ENCODE peak calls at places on chromosomes 16 and 17, in four cellular contexts. X, D, S and N are unnamed samples.

GRCh38 chr16:81431554-81432353 is 12.9 kb upstream of the CMIP start:
- DNase-seq in X (no peak), D (no peak), S (peak; percentile 75), N (no peak)

GRCh38 chr16:81499576-81500380 is 55.2 kb downstream of the CMIP start:
- DNase-seq in S (no peak), X (no peak), D (no peak), N (no peak)

GRCh38 chr17:83160443-83161297 is 81.3 kb downstream of the METRNL start:
- DNase-seq in S (peak; percentile 52), X (no peak), D (no peak), N (peak; percentile 76)

GRCh38 chr17:52384695-52385094 is 226.2 kb upstream of the CA10 start:
- DNase-seq in S (no peak), D (no peak), X (no peak), N (no peak)

GRCh38 chr16:19021747-19022146 is 38.0 kb downstream of the TMC7 start:
- DNase-seq in S (no peak), X (no peak), D (no peak), N (no peak)

GRCh38 chr17:31152271-31152670 is 57.5 kb downstream of the NF1 start:
- DNase-seq in X (no peak), D (no peak), S (no peak), N (no peak)

GRCh38 chr17:50721194-50722010 is 2.0 kb downstream of the LUC7L3 start:
- DNase-seq in X (no peak), S (no peak), D (no peak), N (no peak)

GRCh38 chr16:85989376-85989775 is 90.4 kb downstream of the IRF8 start:
- DNase-seq in D (no peak), X (no peak), S (peak; percentile 20), N (no peak)

GRCh38 chr17:231966-232807 is 50.7 kb upstream of the DOC2B start:
- DNase-seq in D (no peak), X (peak; percentile 7), S (peak; percentile 50), N (peak; percentile 74)

GRCh38 chr16:85326113-85326793 is 214.0 kb upstream of the CIBAR2 start:
- DNase-seq in D (no peak), X (no peak), S (no peak), N (no peak)

GRCh38 chr17:40182606-40183005 is 5.3 kb downstream of the RAPGEFL1 start:
- DNase-seq in X (no peak), S (no peak), D (no peak), N (no peak)

GRCh38 chr16:80058236-80058635 is 457.7 kb upstream of the MAF start:
- DNase-seq in D (peak; percentile 25), X (peak; percentile 86), S (peak; percentile 70), N (peak; percentile 90)

GRCh38 chr16:16009396-16009795 is 60.0 kb downstream of the ABCC1 start:
- DNase-seq in S (no peak), D (peak; percentile 50), X (no peak), N (no peak)

GRCh38 chr17:33949100-33949499 is 306.0 kb upstream of the CCL2 start:
- DNase-seq in S (no peak), X (no peak), D (no peak), N (peak; percentile 42)

GRCh38 chr17:70137451-70138230 is 31.7 kb upstream of the KCNJ2 start:
- DNase-seq in S (peak; percentile 74), X (peak; percentile 41), D (peak; percentile 53), N (peak; percentile 83)

GRCh38 chr17:52143536-52143935 is 15.0 kb downstream of the CA10 start:
- DNase-seq in S (no peak), X (no peak), D (no peak), N (no peak)

GRCh38 chr17:17081304-17081940 is 39.2 kb downstream of the MPRIP start:
- DNase-seq in S (no peak), D (no peak), X (no peak), N (peak; percentile 70)

GRCh38 chr17:1153795-1154546 is 25.8 kb downstream of the ABR start:
- DNase-seq in D (no peak), S (peak; percentile 89), X (peak; percentile 90), N (no peak)

GRCh38 chr16:11800385-11800718 is 3.3 kb upstream of the ZC3H7A start:
- DNase-seq in D (no peak), S (no peak), X (no peak), N (no peak)

GRCh38 chr17:67718325-67718941 is 697 bp downstream of the NOL11 start:
- DNase-seq in S (no peak), X (no peak), D (no peak), N (no peak)

GRCh38 chr17:37413875-37414519 is 7.3 kb downstream of the TADA2A start:
- DNase-seq in D (no peak), X (no peak), S (no peak), N (no peak)
- TF ChIP-seq CTCF in D (no peak), X (no peak), S (no peak), N (no peak)

GRCh38 chr17:43024407-43025289 is at the start of gene RND2:
- DNase-seq in S (peak; percentile 94), D (peak; percentile 86), X (peak; percentile 94), N (peak; percentile 97)

GRCh38 chr17:43020789-43021738 is 1.1 kb downstream of the VAT1 start:
- DNase-seq in X (peak; percentile 81), S (peak; percentile 92), D (peak; percentile 79), N (peak; percentile 87)

GRCh38 chr17:43020030-43020621 is 2.1 kb downstream of the VAT1 start:
- DNase-seq in X (no peak), S (no peak), D (peak; percentile 38), N (no peak)

GRCh38 chr17:43019418-43019817 is 2.8 kb downstream of the VAT1 start:
- DNase-seq in D (no peak), S (no peak), X (no peak), N (no peak)

GRCh38 chr17:43021739-43022512 is at the start of gene VAT1:
- DNase-seq in S (peak; percentile 83), X (peak; percentile 78), D (peak; percentile 86), N (peak; percentile 77)
- TF ChIP-seq POLR2A in S (no peak), X (peak; percentile 66), D (no peak), N (no peak)

GRCh38 chr17:3551189-3551588 is 6.4 kb downstream of the TRPV3 start:
- DNase-seq in S (no peak), X (no peak), D (no peak), N (no peak)
- TF ChIP-seq CTCF in S (no peak), X (no peak), D (no peak), N (no peak)

GRCh38 chr17:8465381-8466158 is 29.9 kb downstream of the NDEL1 start:
- DNase-seq in X (no peak), S (no peak), D (no peak), N (no peak)

GRCh38 chr17:8467527-8467926 is 31.8 kb downstream of the NDEL1 start:
- DNase-seq in X (no peak), D (no peak), S (no peak), N (no peak)

GRCh38 chr17:8466873-8467272 is 31.2 kb downstream of the NDEL1 start:
- DNase-seq in D (no peak), X (no peak), S (no peak), N (no peak)

GRCh38 chr17:8464941-8465340 is 29.3 kb downstream of the NDEL1 start:
- DNase-seq in X (no peak), S (no peak), D (no peak), N (no peak)

GRCh38 chr17:8466466-8466865 is 30.8 kb downstream of the NDEL1 start:
- DNase-seq in X (no peak), S (no peak), D (no peak), N (no peak)
- TF ChIP-seq POLR2A in X (no peak), S (no peak), D (no peak), N (no peak)

GRCh38 chr16:27190316-27190871 is 12.9 kb upstream of the KDM8 start:
- DNase-seq in S (no peak), X (no peak), D (no peak), N (no peak)

GRCh38 chr16:27195941-27196595 is 7.3 kb upstream of the KDM8 start:
- DNase-seq in D (no peak), X (no peak), S (no peak), N (no peak)

GRCh38 chr16:27191352-27191924 is 11.9 kb upstream of the KDM8 start:
- DNase-seq in D (no peak), S (no peak), X (no peak), N (no peak)

GRCh38 chr16:27195068-27195741 is 8.1 kb upstream of the KDM8 start:
- DNase-seq in X (no peak), D (no peak), S (no peak), N (no peak)

GRCh38 chr16:27193300-27193990 is 9.9 kb upstream of the KDM8 start:
- DNase-seq in S (no peak), D (no peak), X (no peak), N (no peak)
- TF ChIP-seq CTCF in S (no peak), D (no peak), X (no peak), N (no peak)

DNA sequence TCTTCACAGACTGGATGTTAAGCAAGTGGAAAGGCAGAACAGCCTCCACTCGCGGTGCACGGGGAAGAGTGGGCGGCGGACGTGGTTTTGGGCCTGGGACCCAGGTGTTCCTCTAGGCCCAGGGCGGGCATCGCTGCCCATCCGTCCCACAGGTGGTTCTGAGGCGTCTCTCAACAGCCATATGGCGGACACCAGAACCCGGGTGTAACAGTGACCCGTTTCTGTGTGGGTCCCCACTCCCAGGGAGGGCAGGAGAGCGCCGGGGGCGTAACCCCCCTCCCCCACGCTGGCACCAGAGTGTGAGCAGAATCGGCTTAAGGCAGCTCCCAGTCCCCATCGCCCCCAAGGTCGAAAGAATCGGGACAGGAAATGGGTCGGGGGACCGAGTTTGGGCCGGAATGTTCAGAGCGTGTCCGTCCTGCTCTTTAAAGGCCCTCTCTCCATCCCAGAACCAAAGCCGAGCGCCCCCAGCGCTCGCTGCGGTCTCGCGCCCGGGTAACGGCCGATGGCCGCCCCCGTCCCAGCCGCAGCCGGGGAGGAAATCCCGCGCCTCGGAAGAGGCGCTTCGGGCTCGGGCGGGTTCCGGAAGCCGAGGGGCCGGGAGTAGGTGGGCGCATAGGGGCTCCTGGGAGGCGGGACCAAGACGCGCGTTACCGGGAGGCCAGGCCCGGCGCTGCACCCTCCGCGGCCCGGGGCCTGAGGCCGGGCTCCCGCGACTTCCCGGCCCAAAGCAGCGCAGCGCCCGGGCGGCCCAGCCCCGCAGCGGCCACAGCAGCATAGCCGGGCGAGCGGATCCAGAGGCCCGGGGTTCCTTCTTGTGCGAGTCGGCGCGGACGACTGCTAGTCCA is at the start of gene TK2:
- DNase-seq in S (peak; percentile 76), X (peak; percentile 61), D (peak; percentile 73), N (peak; percentile 91)
- TF ChIP-seq POLR2A in S (no peak), X (peak; percentile 15), D (no peak), N (no peak)

GRCh38 chr16:75262800-75263127 is 11.3 kb upstream of the BCAR1 start:
- DNase-seq in S (no peak), D (no peak), X (no peak), N (no peak)

GRCh38 chr16:75261590-75262078 is 10.2 kb upstream of the BCAR1 start:
- DNase-seq in S (no peak), X (peak; percentile 11), D (no peak), N (no peak)

GRCh38 chr16:75263291-75263962 is 12.0 kb upstream of the BCAR1 start:
- DNase-seq in S (peak; percentile 71), D (peak; percentile 12), X (peak; percentile 17), N (no peak)

GRCh38 chr16:75260856-75261589 is 9.6 kb upstream of the BCAR1 start:
- DNase-seq in S (no peak), D (no peak), X (peak; percentile 12), N (no peak)

GRCh38 chr16:75262104-75262799 is 10.8 kb upstream of the BCAR1 start:
- DNase-seq in D (peak; percentile 35), X (peak; percentile 69), S (peak; percentile 68), N (no peak)
- TF ChIP-seq CTCF in D (no peak), X (no peak), S (no peak), N (no peak)